ENCODE peak calls at places on chromosomes 7 and 10, in eight cellular contexts. X is kidney glomerular epithelial cell; D is amygdala; S is stimulated activated CD8-positive, alpha-beta memory T cell treated with anti-CD3 and anti-CD28 coated beads, Interleukin-7, amount 100 ng/mL, for 1 hour; I is aorta; K is mammary epithelial cell; Q is HEK293T; R is glutamatergic neuron. G is an unnamed sample.

GRCh38 chr7:33854951-33855350 is 50.4 kb upstream of the BMPER start:
- DNase-seq in X (peak), D (no peak), S (no peak), I (no peak), K (peak), Q (no peak), R (no peak), G (no peak)

GRCh38 chr7:139960158-139960557 is 102.6 kb downstream of the PARP12 start:
- DNase-seq in X (no peak), D (no peak), S (no peak), I (no peak), K (no peak), Q (no peak), R (no peak), G (peak)

GRCh38 chr10:86354761-86355540 is 11.6 kb downstream of the GRID1 start:
- DNase-seq in X (no peak), D (no peak), S (no peak), I (peak), K (no peak), Q (no peak), R (no peak), G (no peak)

GRCh38 chr7:19957664-19958063 is 184.2 kb upstream of the TMEM196 start:
- DNase-seq in X (peak), D (no peak), S (no peak), I (no peak), K (peak), Q (no peak), R (no peak), G (no peak)

GRCh38 chr7:2211259-2211575 is 21.5 kb downstream of the MAD1L1 start:
- DNase-seq in X (no peak), D (no peak), S (no peak), I (peak), K (no peak), Q (no peak), R (peak), G (no peak)

GRCh38 chr7:117588352-117588794 is 108.5 kb downstream of the CFTR start:
- DNase-seq in X (peak), D (no peak), S (no peak), I (no peak), K (no peak), Q (no peak), R (no peak), G (no peak)

GRCh38 chr7:42790196-42790595 is 121.7 kb downstream of the C7orf25 start:
- DNase-seq in X (no peak), D (no peak), S (no peak), I (no peak), K (peak), Q (no peak), R (no peak), G (no peak)

GRCh38 chr10:83908506-83908905 is 230.8 kb upstream of the GHITM start:
- DNase-seq in X (no peak), D (no peak), S (no peak), I (no peak), K (no peak), Q (no peak), R (no peak), G (no peak)

GRCh38 chr7:28169166-28169713 is 11.4 kb downstream of the JAZF1 start:
- DNase-seq in X (no peak), D (no peak), S (no peak), I (no peak), K (no peak), Q (no peak), R (no peak), G (peak)

GRCh38 chr10:84333864-84334451 is 5.6 kb downstream of the CCSER2 start:
- DNase-seq in X (peak), D (no peak), S (peak), I (no peak), K (peak), Q (no peak), R (no peak), G (peak)

GRCh38 chr7:94087664-94088352 is 83.7 kb upstream of the BET1 start:
- DNase-seq in X (peak), D (peak), S (peak), I (no peak), K (peak), Q (peak), R (peak), G (peak)

GRCh38 chr10:50421026-50421719 is 169.9 kb upstream of the ASAH2 start:
- DNase-seq in X (peak), D (no peak), S (no peak), I (no peak), K (peak), Q (peak), R (peak), G (peak)

GRCh38 chr10:121741246-121741645 is 143.0 kb upstream of the FGFR2 start:
- DNase-seq in X (no peak), D (no peak), S (no peak), I (no peak), K (peak), Q (no peak), R (no peak), G (no peak)

GRCh38 chr10:117411440-117412428 is 36.5 kb upstream of the PDZD8 start:
- DNase-seq in X (peak), D (no peak), S (no peak), I (no peak), K (no peak), Q (no peak), R (no peak), G (no peak)

GRCh38 chr10:62047960-62048383 is 146.5 kb downstream of the ARID5B start:
- DNase-seq in X (peak), D (no peak), S (no peak), I (no peak), K (peak), Q (no peak), R (no peak), G (no peak)

GRCh38 chr10:4013651-4014085 is 228.7 kb upstream of the KLF6 start:
- DNase-seq in X (no peak), D (no peak), S (no peak), I (no peak), K (peak), Q (no peak), R (no peak), G (no peak)

GRCh38 chr7:26329520-26330269 is 38.0 kb downstream of the SNX10 start:
- DNase-seq in X (peak), D (no peak), S (no peak), I (no peak), K (no peak), Q (no peak), R (no peak), G (no peak)

GRCh38 chr7:70434376-70434775 is 697.6 kb upstream of the GALNT17 start:
- DNase-seq in X (no peak), D (no peak), S (no peak), I (no peak), K (no peak), Q (no peak), R (no peak), G (peak)

GRCh38 chr7:14754631-14755030 is 147.9 kb downstream of the DGKB start:
- DNase-seq in X (peak), D (no peak), S (no peak), I (no peak), K (peak), Q (no peak), R (no peak), G (peak)

GRCh38 chr7:26857534-26858228 is 6.7 kb downstream of the SKAP2 start:
- DNase-seq in X (peak), D (no peak), S (no peak), I (peak), K (peak), Q (peak), R (peak), G (peak)

GRCh38 chr10:71629131-71629530 is 90.4 kb downstream of the C10orf105 start:
- DNase-seq in X (no peak), D (no peak), S (no peak), I (no peak), K (no peak), Q (no peak), R (no peak), G (no peak)